ENCODE peak calls at places on chromosomes 6 and 20, in seven cellular contexts. One of them, this sample, is unnamed.
A peak's percentile ranks its signal among the peaks of the same experiment; 100 is the strongest.

GRCh38 chr6:124682751-124683150 is 279.5 kb upstream of the RNF217 start:
- DNase-seq in activated T-cell treated with anti-CD3 and anti-CD28 coated beads, Interleukin-2, amount 50 U/mL, for 48 hours: no peak
- DNase-seq in progenitor cell of endocrine pancreas: no peak
- DNase-seq in lung microvascular endothelial cell: no peak
- DNase-seq in midbrain: no peak
- DNase-seq in mesothelial cell of epicardium: no peak
- DNase-seq in Right ventricle myocardium superior: no peak
- DNase-seq in this sample: no peak

GRCh38 chr20:50136822-50137599 is 16.5 kb downstream of the PEDS1 start:
- DNase-seq in lung microvascular endothelial cell: peak; percentile 52
- DNase-seq in mesothelial cell of epicardium: no peak
- DNase-seq in midbrain: no peak
- DNase-seq in progenitor cell of endocrine pancreas: no peak
- DNase-seq in Right ventricle myocardium superior: no peak
- DNase-seq in activated T-cell treated with anti-CD3 and anti-CD28 coated beads, Interleukin-2, amount 50 U/mL, for 48 hours: no peak
- DNase-seq in this sample: no peak

GRCh38 chr6:106064766-106065165 is 21.4 kb upstream of the PRDM1 start:
- DNase-seq in activated T-cell treated with anti-CD3 and anti-CD28 coated beads, Interleukin-2, amount 50 U/mL, for 48 hours: no peak
- DNase-seq in Right ventricle myocardium superior: no peak
- DNase-seq in progenitor cell of endocrine pancreas: no peak
- DNase-seq in midbrain: no peak
- DNase-seq in mesothelial cell of epicardium: no peak
- DNase-seq in lung microvascular endothelial cell: no peak
- DNase-seq in this sample: no peak

GRCh38 chr20:872855-873520 is 39.5 kb downstream of the FAM110A start:
- DNase-seq in mesothelial cell of epicardium: no peak
- DNase-seq in midbrain: no peak
- DNase-seq in Right ventricle myocardium superior: no peak
- DNase-seq in activated T-cell treated with anti-CD3 and anti-CD28 coated beads, Interleukin-2, amount 50 U/mL, for 48 hours: no peak
- DNase-seq in progenitor cell of endocrine pancreas: no peak
- DNase-seq in lung microvascular endothelial cell: no peak
- DNase-seq in this sample: no peak

GRCh38 chr6:116556065-116556464 is 2.5 kb downstream of the CALHM4 start:
- DNase-seq in lung microvascular endothelial cell: peak; percentile 45
- DNase-seq in progenitor cell of endocrine pancreas: no peak
- DNase-seq in activated T-cell treated with anti-CD3 and anti-CD28 coated beads, Interleukin-2, amount 50 U/mL, for 48 hours: no peak
- DNase-seq in mesothelial cell of epicardium: no peak
- DNase-seq in midbrain: no peak
- DNase-seq in Right ventricle myocardium superior: no peak
- DNase-seq in this sample: peak; percentile 84

GRCh38 chr6:24775520-24776058 is 852 bp downstream of the GMNN start:
- DNase-seq in Right ventricle myocardium superior: no peak
- DNase-seq in progenitor cell of endocrine pancreas: no peak
- DNase-seq in midbrain: no peak
- DNase-seq in activated T-cell treated with anti-CD3 and anti-CD28 coated beads, Interleukin-2, amount 50 U/mL, for 48 hours: no peak
- DNase-seq in lung microvascular endothelial cell: peak; percentile 66
- DNase-seq in mesothelial cell of epicardium: no peak
- DNase-seq in this sample: no peak

GRCh38 chr6:73308712-73309533 is 45.2 kb downstream of the DPPA5 start:
- DNase-seq in activated T-cell treated with anti-CD3 and anti-CD28 coated beads, Interleukin-2, amount 50 U/mL, for 48 hours: peak; percentile 25
- DNase-seq in midbrain: no peak
- DNase-seq in Right ventricle myocardium superior: no peak
- DNase-seq in mesothelial cell of epicardium: no peak
- DNase-seq in progenitor cell of endocrine pancreas: no peak
- DNase-seq in lung microvascular endothelial cell: no peak
- DNase-seq in this sample: no peak

GRCh38 chr6:150241751-150242150 is 98.9 kb downstream of the PPP1R14C start:
- DNase-seq in Right ventricle myocardium superior: no peak
- DNase-seq in lung microvascular endothelial cell: no peak
- DNase-seq in mesothelial cell of epicardium: no peak
- DNase-seq in midbrain: no peak
- DNase-seq in activated T-cell treated with anti-CD3 and anti-CD28 coated beads, Interleukin-2, amount 50 U/mL, for 48 hours: peak; percentile 54
- DNase-seq in progenitor cell of endocrine pancreas: no peak
- DNase-seq in this sample: no peak

GRCh38 chr20:23130622-23130916 is 44.4 kb upstream of the CD93 start:
- DNase-seq in activated T-cell treated with anti-CD3 and anti-CD28 coated beads, Interleukin-2, amount 50 U/mL, for 48 hours: no peak
- DNase-seq in lung microvascular endothelial cell: no peak
- DNase-seq in midbrain: no peak
- DNase-seq in Right ventricle myocardium superior: no peak
- DNase-seq in mesothelial cell of epicardium: no peak
- DNase-seq in progenitor cell of endocrine pancreas: no peak
- DNase-seq in this sample: no peak

GRCh38 chr6:25794784-25795183 is 37.1 kb downstream of the SLC17A1 start:
- DNase-seq in activated T-cell treated with anti-CD3 and anti-CD28 coated beads, Interleukin-2, amount 50 U/mL, for 48 hours: no peak
- DNase-seq in Right ventricle myocardium superior: no peak
- DNase-seq in mesothelial cell of epicardium: no peak
- DNase-seq in lung microvascular endothelial cell: no peak
- DNase-seq in midbrain: no peak
- DNase-seq in progenitor cell of endocrine pancreas: no peak
- DNase-seq in this sample: no peak

GRCh38 chr6:117637770-117638169 is 35.5 kb upstream of the GOPC start:
- DNase-seq in activated T-cell treated with anti-CD3 and anti-CD28 coated beads, Interleukin-2, amount 50 U/mL, for 48 hours: no peak
- DNase-seq in midbrain: no peak
- DNase-seq in Right ventricle myocardium superior: no peak
- DNase-seq in progenitor cell of endocrine pancreas: no peak
- DNase-seq in mesothelial cell of epicardium: no peak
- DNase-seq in lung microvascular endothelial cell: no peak
- DNase-seq in this sample: no peak